ENCODE peak calls at places on chromosomes 16 and 17, in seven cellular contexts. L, P, D, S, U, R and F are unnamed samples.

GRCh38 chr16:17340804-17341203 is 130.0 kb downstream of the XYLT1 start:
- DNase-seq in R (no peak), D (no peak), L (no peak), P (no peak), U (no peak), S (no peak), F (no peak)

GRCh38 chr16:102060-102855 is 24.2 kb downstream of the MPG start:
- DNase-seq in D (no peak), P (no peak), L (no peak), R (no peak), U (no peak), S (no peak), F (no peak)

GRCh38 chr16:28297784-28298510 is 5.6 kb downstream of the SBK1 start:
- DNase-seq in U (no peak), L (no peak), D (no peak), R (no peak), S (no peak), P (no peak), F (no peak)

GRCh38 chr16:82506734-82507133 is 120.0 kb upstream of the CDH13 start:
- DNase-seq in L (no peak), S (no peak), R (no peak), U (no peak), D (no peak), P (no peak), F (no peak)

GRCh38 chr16:58814348-58814801 is 80.3 kb upstream of the GOT2 start:
- DNase-seq in D (peak; percentile 2), L (no peak), R (peak; percentile 48), S (no peak), U (no peak), P (peak; percentile 30), F (peak; percentile 34)

GRCh38 chr17:33267279-33267790 is 25.8 kb downstream of the ASIC2 start:
- DNase-seq in P (peak; percentile 87), D (peak; percentile 57), L (no peak), S (peak; percentile 79), R (no peak), U (no peak), F (no peak)

GRCh38 chr16:926715-927114 is 44.1 kb downstream of the LMF1 start:
- DNase-seq in L (no peak), S (no peak), U (no peak), D (no peak), R (no peak), P (no peak), F (no peak)

GRCh38 chr16:69324013-69324531 is 6.3 kb downstream of the PDF start:
- DNase-seq in U (no peak), S (no peak), P (no peak), L (no peak), R (peak; percentile 18), D (no peak), F (no peak)

GRCh38 chr16:11635127-11635652 is 33.1 kb upstream of the SNN start:
- DNase-seq in P (no peak), S (no peak), D (no peak), L (no peak), R (no peak), U (no peak), F (no peak)

GRCh38 chr16:28107232-28107631 is 43.7 kb upstream of the GSG1L start:
- DNase-seq in P (no peak), S (no peak), L (no peak), R (no peak), D (no peak), U (no peak), F (no peak)

GRCh38 chr17:66673668-66674276 is 161.1 kb upstream of the CACNG5 start:
- DNase-seq in R (peak; percentile 42), L (no peak), S (peak; percentile 16), U (no peak), P (peak; percentile 76), D (peak; percentile 39), F (peak; percentile 39)

GRCh38 chr17:9994761-9995160 is 89.7 kb upstream of the RCVRN start:
- DNase-seq in P (no peak), S (no peak), U (no peak), R (no peak), D (no peak), L (no peak), F (no peak)

GRCh38 chr17:69317625-69318024 is 9.3 kb downstream of the ABCA5 start:
- DNase-seq in D (no peak), R (no peak), S (no peak), P (no peak), U (no peak), L (no peak), F (no peak)

GRCh38 chr17:16013943-16014407 is 14.4 kb downstream of the TTC19 start:
- DNase-seq in R (no peak), D (peak; percentile 59), L (no peak), P (peak; percentile 67), S (peak; percentile 58), U (peak; percentile 21), F (no peak)

GRCh38 chr16:57256601-57257395 is 11.7 kb downstream of the ARL2BP start:
- DNase-seq in D (no peak), L (no peak), R (peak; percentile 8), U (no peak), S (no peak), P (no peak), F (no peak)

GRCh38 chr16:49800441-49800840 is 55.5 kb downstream of the ZNF423 start:
- DNase-seq in R (no peak), L (no peak), P (no peak), U (no peak), S (no peak), D (no peak), F (no peak)

GRCh38 chr16:85940214-85940613 is 41.3 kb downstream of the IRF8 start:
- DNase-seq in D (no peak), P (no peak), L (no peak), R (no peak), U (no peak), S (no peak), F (no peak)

GRCh38 chr16:8675183-8676159 is 1.1 kb downstream of the ABAT start:
- DNase-seq in R (peak; percentile 63), D (no peak), L (no peak), P (no peak), S (no peak), U (no peak), F (peak; percentile 67)

GRCh38 chr16:55391760-55392375 is 67.9 kb downstream of the IRX6 start:
- DNase-seq in U (no peak), R (no peak), P (no peak), D (no peak), L (no peak), S (no peak), F (no peak)

GRCh38 chr17:51238253-51238887 is 21.5 kb downstream of the MBTD1 start:
- DNase-seq in L (no peak), U (no peak), D (no peak), P (no peak), R (no peak), S (no peak), F (no peak)

GRCh38 chr16:30561212-30561816 is 3.1 kb upstream of the ZNF764 start:
- DNase-seq in D (no peak), P (no peak), L (no peak), R (peak; percentile 42), U (no peak), S (no peak), F (peak; percentile 35)

GRCh38 chr17:81434079-81434478 is 38.8 kb downstream of the BAHCC1 start:
- DNase-seq in D (no peak), U (no peak), L (no peak), P (no peak), S (no peak), R (no peak), F (no peak)

GRCh38 chr16:8962393-8963009 is 1.2 kb downstream of the USP7 start:
- DNase-seq in L (no peak), D (no peak), S (no peak), U (no peak), P (no peak), R (peak; percentile 56), F (peak; percentile 57)

GRCh38 chr17:37694734-37695133 is 50.1 kb downstream of the HNF1B start:
- DNase-seq in P (no peak), U (no peak), L (no peak), R (no peak), D (no peak), S (no peak), F (no peak)

GRCh38 chr17:7843536-7844291 is 9.7 kb downstream of the KDM6B start:
- DNase-seq in R (peak; percentile 90), S (no peak), D (peak; percentile 57), P (peak; percentile 59), U (no peak), L (no peak), F (peak; percentile 92)

GRCh38 chr17:47204722-47205418 is 4.3 kb upstream of the MYL4 start:
- DNase-seq in D (no peak), R (peak; percentile 41), P (peak; percentile 47), L (no peak), U (no peak), S (no peak), F (peak; percentile 17)

GRCh38 chr17:45958994-45959665 is 39.9 kb upstream of the STH start:
- DNase-seq in P (no peak), R (no peak), S (no peak), U (no peak), L (no peak), D (no peak), F (no peak)

GRCh38 chr16:1414532-1415265 is at the start of gene UNKL:
- DNase-seq in R (peak; percentile 86), L (no peak), S (no peak), D (peak; percentile 11), U (no peak), P (no peak), F (peak; percentile 87)

GRCh38 chr17:7587420-7587786 is 2.5 kb downstream of the SOX15 start:
- DNase-seq in U (peak; percentile 88), R (no peak), S (peak; percentile 83), L (no peak), P (peak; percentile 97), D (peak; percentile 91), F (no peak)

GRCh38 chr16:74936902-74937560 is 47.9 kb downstream of the WDR59 start:
- DNase-seq in R (peak; percentile 30), D (peak; percentile 15), P (peak; percentile 80), U (peak; percentile 69), L (no peak), S (peak; percentile 78), F (peak; percentile 5)

GRCh38 chr17:50047488-50048126 is 8.3 kb upstream of the ITGA3 start:
- DNase-seq in L (no peak), R (peak; percentile 59), D (no peak), S (no peak), P (peak; percentile 66), U (no peak), F (peak; percentile 34)

GRCh38 chr17:63426041-63426916 is 19.8 kb downstream of the CYB561 start:
- DNase-seq in P (no peak), R (no peak), L (no peak), S (no peak), U (no peak), D (no peak), F (no peak)

GRCh38 chr17:59373879-59374495 is 42.5 kb downstream of the YPEL2 start:
- DNase-seq in P (peak; percentile 58), S (peak; percentile 96), D (no peak), U (peak; percentile 87), R (no peak), L (no peak), F (no peak)